ENCODE peak calls at places on chromosomes 2 and 18, in four cellular contexts. H is Caco-2, X is LNCaP clone FGC, I is fibroblast of mammary gland. M is an unnamed sample.

GRCh38 chr18:76209597-76209996 is 285.4 kb downstream of the ZNF516 start:
- DNase-seq in I (peak; percentile 86), H (no peak), X (no peak), M (no peak)

GRCh38 chr2:63340443-63340842 is 247.8 kb downstream of the WDPCP start:
- DNase-seq in X (no peak), I (no peak), H (no peak), M (no peak)

GRCh38 chr2:112728384-112729175 is 7.8 kb downstream of the NT5DC4 start:
- DNase-seq in X (no peak), I (no peak), H (no peak), M (no peak)

GRCh38 chr2:171143670-171144062 is 17.0 kb downstream of the TLK1 start:
- DNase-seq in H (no peak), I (no peak), X (no peak), M (no peak)

GRCh38 chr2:200787351-200788128 is 24.2 kb upstream of the BZW1 start:
- DNase-seq in X (no peak), H (no peak), I (peak; percentile 98), M (peak; percentile 98)

GRCh38 chr18:77001979-77002378 is 130.6 kb downstream of the MBP start:
- DNase-seq in I (no peak), X (no peak), H (no peak), M (no peak)

GRCh38 chr2:238158018-238158806 is 558 bp upstream of the ERFE start:
- DNase-seq in I (no peak), H (peak; percentile 19), X (no peak), M (no peak)

GRCh38 chr18:53701697-53702096 is 522.8 kb downstream of the MBD2 start:
- DNase-seq in X (no peak), H (no peak), I (no peak), M (no peak)

GRCh38 chr18:64929026-64929425 is 780.1 kb upstream of the LINC00305 start:
- DNase-seq in H (no peak), I (peak; percentile 54), X (no peak), M (no peak)

GRCh38 chr2:3868426-3868825 is 165.1 kb downstream of the DCDC2C start:
- DNase-seq in I (no peak), H (no peak), X (no peak), M (no peak)

GRCh38 chr2:229586746-229587705 is 127.3 kb downstream of the DNER start:
- DNase-seq in X (peak; percentile 6), H (peak; percentile 61), I (peak; percentile 90), M (peak; percentile 81)

GRCh38 chr2:121058852-121059558 is 226.0 kb downstream of the TFCP2L1 start:
- DNase-seq in X (no peak), H (no peak), I (no peak), M (no peak)

GRCh38 chr2:11411768-11412448 is 54.1 kb downstream of the E2F6 start:
- DNase-seq in X (no peak), I (peak; percentile 54), H (peak; percentile 54), M (peak; percentile 61)

GRCh38 chr2:107669335-107669734 is 157.4 kb upstream of the RGPD4 start:
- DNase-seq in I (peak; percentile 27), H (no peak), X (no peak), M (peak; percentile 17)

GRCh38 chr18:76391038-76391437 is 104.0 kb downstream of the ZNF516 start:
- DNase-seq in X (no peak), H (no peak), I (no peak), M (no peak)

GRCh38 chr2:181517685-181518301 is 60.6 kb downstream of the ITGA4 start:
- DNase-seq in I (peak; percentile 20), X (no peak), H (no peak), M (no peak)

GRCh38 chr2:85807756-85808155 is 54.0 kb downstream of the ATOH8 start:
- DNase-seq in H (no peak), X (no peak), I (no peak), M (no peak)

GRCh38 chr2:186575302-186575701 is 14.6 kb upstream of the ITGAV start:
- DNase-seq in I (peak; percentile 99), X (peak; percentile 42), H (peak; percentile 63), M (peak; percentile 99)

GRCh38 chr2:11420671-11421070 is 45.3 kb downstream of the E2F6 start:
- DNase-seq in I (peak; percentile 48), H (no peak), X (no peak), M (no peak)

GRCh38 chr2:23803275-23803964 is 123.5 kb downstream of the ATAD2B start:
- DNase-seq in X (no peak), H (no peak), I (peak; percentile 74), M (peak; percentile 42)

GRCh38 chr2:72932045-72932444 is 14.7 kb downstream of the EMX1 start:
- DNase-seq in H (no peak), I (peak; percentile 38), X (no peak), M (no peak)

GRCh38 chr2:207746131-207746530 is 23.6 kb downstream of the FZD5 start:
- DNase-seq in I (peak; percentile 76), X (peak; percentile 49), H (peak; percentile 73), M (peak; percentile 78)

GRCh38 chr18:7117390-7118355 is at the start of gene LAMA1:
- DNase-seq in I (peak; percentile 18), H (no peak), X (no peak), M (no peak)

GRCh38 chr2:238296638-238297457 is 8.4 kb upstream of the PER2 start:
- DNase-seq in H (no peak), X (no peak), I (no peak), M (no peak)

GRCh38 chr2:1929001-1929400 is 184.7 kb upstream of the PXDN start:
- DNase-seq in I (no peak), H (no peak), X (no peak), M (no peak)

GRCh38 chr18:76806301-76806700 is 16.1 kb upstream of the ZNF236 start:
- DNase-seq in I (no peak), X (no peak), H (no peak), M (no peak)

GRCh38 chr2:26528870-26529269 is 50.9 kb upstream of the OTOF start:
- DNase-seq in X (no peak), H (no peak), I (no peak), M (no peak)

GRCh38 chr2:230660294-230661060 is 52.2 kb upstream of the CAB39 start:
- DNase-seq in X (no peak), I (no peak), H (no peak), M (no peak)

GRCh38 chr2:206080927-206081326 is 5.0 kb downstream of the INO80D start:
- DNase-seq in I (no peak), H (no peak), X (no peak), M (no peak)

GRCh38 chr2:222304737-222305509 is 6.1 kb upstream of the PAX3 start:
- DNase-seq in H (no peak), I (no peak), X (no peak), M (no peak)

GRCh38 chr2:176483901-176484568 is 214.8 kb downstream of the MTX2 start:
- DNase-seq in I (peak; percentile 37), X (no peak), H (no peak), M (no peak)
- TF ChIP-seq CTCF in I (no peak), X (no peak), H (no peak), M (no peak)

GRCh38 chr2:15940661-15941482 is 522 bp downstream of the MYCN start:
- DNase-seq in X (no peak), H (peak; percentile 31), I (no peak), M (no peak)

GRCh38 chr2:15937882-15938802 is 2.2 kb upstream of the MYCN start:
- DNase-seq in X (no peak), H (peak; percentile 6), I (no peak), M (no peak)

GRCh38 chr2:15938803-15939555 is 1.4 kb upstream of the MYCN start:
- DNase-seq in X (no peak), I (no peak), H (peak; percentile 9), M (no peak)

GRCh38 chr2:15939854-15940660 is at the start of gene MYCN:
- DNase-seq in X (no peak), H (peak; percentile 95), I (peak; percentile 36), M (peak; percentile 24)

GRCh38 chr2:15939556-15939853 is 845 bp upstream of the MYCN start:
- DNase-seq in I (no peak), X (no peak), H (no peak), M (no peak)
- H3K4me3 ChIP-seq in I (no peak overlapping the region), X (no peak overlapping the region), H (peak overlapping the region; percentile 75), M (no peak overlapping the region)

GRCh38 chr2:42339191-42339912 is 21.7 kb downstream of the COX7A2L start:
- DNase-seq in H (peak; percentile 56), I (no peak), X (no peak), M (no peak)
- TF ChIP-seq CTCF in H (no peak), I (no peak), X (no peak), M (no peak)

GRCh38 chr2:188969236-188970032 is 4.7 kb upstream of the COL3A1 start:
- DNase-seq in H (no peak), I (peak; percentile 89), X (no peak), M (peak; percentile 90)
- H3K4me3 ChIP-seq in H (no peak overlapping the region), I (no peak overlapping the region), X (no peak overlapping the region), M (peak overlapping the region; percentile 10)

GRCh38 chr2:235638541-235639192 is 144.8 kb downstream of the AGAP1 start:
- DNase-seq in X (no peak), I (no peak), H (no peak), M (no peak)
- TF ChIP-seq CTCF in X (peak; percentile 16), I (peak; percentile 10), H (peak; percentile 25), M (no peak)

GRCh38 chr2:134335601-134336000 is 81.7 kb downstream of the MGAT5 start:
- DNase-seq in H (no peak), I (no peak), X (no peak), M (no peak)
- H3K4me3 ChIP-seq in H (no peak overlapping the region), I (no peak overlapping the region), X (no peak overlapping the region), M (no peak overlapping the region)

GRCh38 chr2:133314761-133315160 is 253.5 kb downstream of the NCKAP5 start:
- DNase-seq in X (no peak), I (no peak), H (no peak), M (no peak)
- TF ChIP-seq CTCF in X (no peak), I (no peak), H (no peak), M (no peak)

GRCh38 chr2:28620801-28621171 is 124.9 kb downstream of the PLB1 start:
- DNase-seq in H (no peak), X (no peak), I (no peak), M (no peak)
- H3K4me3 ChIP-seq in H (no peak overlapping the region), X (no peak overlapping the region), I (no peak overlapping the region), M (no peak overlapping the region)